ENCODE peak calls at places on chromosome 21, in five cellular contexts. U is neural progenitor cell; L is activated CD4-positive, alpha-beta T cell treated with anti-CD3 and anti-CD28 coated beads, Interleukin-2, amount 50 U/mL, for 1 hour; W is uterus; R is fibroblast of mammary gland. E is an unnamed sample.

GRCh38 chr21:31880816-31881215 is 8.0 kb downstream of the HUNK start:
- DNase-seq in U (no peak), L (no peak), W (no peak), R (no peak), E (no peak)

GRCh38 chr21:35222541-35222941 is 173.4 kb upstream of the RUNX1 start:
- DNase-seq in U (no peak), L (no peak), W (no peak), R (no peak), E (no peak)

GRCh38 chr21:25934771-25935224 is 200.0 kb downstream of the GABPA start:
- DNase-seq in U (no peak), L (no peak), W (peak; percentile 80), R (peak; percentile 98), E (no peak)

GRCh38 chr21:46060596-46061061 is 37.3 kb upstream of the COL6A2 start:
- DNase-seq in U (no peak), L (no peak), W (peak; percentile 93), R (peak; percentile 100), E (no peak)

GRCh38 chr21:45293214-45293725 is 5.6 kb upstream of the POFUT2 start:
- DNase-seq in U (no peak), L (no peak), W (no peak), R (peak; percentile 70), E (peak; percentile 59)

GRCh38 chr21:41858466-41859296 is 20.5 kb downstream of the PRDM15 start:
- DNase-seq in U (no peak), L (no peak), W (no peak), R (no peak), E (no peak)

GRCh38 chr21:29382029-29382654 is 83.4 kb downstream of the BACH1 start:
- DNase-seq in U (no peak), L (no peak), W (no peak), R (peak; percentile 31), E (no peak)

GRCh38 chr21:31750843-31751242 is 18.9 kb upstream of the SCAF4 start:
- DNase-seq in U (no peak), L (no peak), W (no peak), R (peak; percentile 85), E (no peak)

GRCh38 chr21:25733859-25734653 is 648 bp downstream of the ATP5PF start:
- DNase-seq in U (no peak), L (no peak), W (no peak), R (peak; percentile 48), E (no peak)

GRCh38 chr21:42156690-42157605 is 62.0 kb upstream of the ABCG1 start:
- DNase-seq in U (peak; percentile 27), L (no peak), W (no peak), R (no peak), E (no peak)

GRCh38 chr21:35045539-35046222 is 3.4 kb downstream of the RUNX1 start:
- DNase-seq in U (no peak), L (peak; percentile 48), W (no peak), R (no peak), E (no peak)

GRCh38 chr21:33821580-33822322 is 93.9 kb downstream of the ATP5PO start:
- DNase-seq in U (no peak), L (no peak), W (no peak), R (no peak), E (no peak)

GRCh38 chr21:29640233-29640554 is 299.6 kb downstream of the GRIK1 start:
- DNase-seq in U (no peak), L (no peak), W (no peak), R (peak; percentile 5), E (no peak)

GRCh38 chr21:42833439-42833815 is 45.9 kb downstream of the WDR4 start:
- DNase-seq in U (peak; percentile 52), L (peak; percentile 55), W (no peak), R (peak; percentile 19), E (no peak)

GRCh38 chr21:44494418-44494817 is 39.1 kb downstream of the LRRC3 start:
- DNase-seq in U (no peak), L (no peak), W (no peak), R (no peak), E (no peak)

GRCh38 chr21:31597683-31598082 is 61.8 kb upstream of the SOD1 start:
- DNase-seq in U (no peak), L (no peak), W (no peak), R (no peak), E (no peak)

GRCh38 chr21:14215971-14216621 is at the start of gene RBM11:
- DNase-seq in U (peak; percentile 94), L (peak; percentile 75), W (peak; percentile 75), R (peak; percentile 32), E (peak; percentile 93)

GRCh38 chr21:20971296-20971921 is 26.8 kb upstream of the NCAM2 start:
- DNase-seq in U (peak; percentile 49), L (no peak), W (no peak), R (peak; percentile 64), E (peak; percentile 22)

GRCh38 chr21:34072145-34073031 is 990 bp upstream of the MRPS6 start:
- DNase-seq in U (no peak), L (no peak), W (peak; percentile 43), R (no peak), E (no peak)

GRCh38 chr21:45886610-45887026 is 95.0 kb upstream of the COL6A1 start:
- DNase-seq in U (no peak), L (no peak), W (no peak), R (no peak), E (no peak)

E was measured in retina.